ENCODE peak calls at places on chromosomes 12 and 14, in seven cellular contexts. I is foreskin fibroblast, V is Peyer's patch, P is AG09319, C is heart left ventricle, F is SK-N-SH, X is dorsolateral prefrontal cortex. Q is an unnamed sample.

GRCh38 chr12:131368073-131369071 is 342.5 kb upstream of the SFSWAP start:
- DNase-seq in C (peak; percentile 11), V (no peak), P (no peak), F (peak; percentile 85), X (peak; percentile 38), I (no peak), Q (no peak)

GRCh38 chr14:96275182-96276112 is 19.4 kb downstream of the BDKRB1 start:
- DNase-seq in V (peak; percentile 38), I (peak; percentile 78), C (peak; percentile 58), P (peak; percentile 64), F (peak; percentile 78), X (peak; percentile 85), Q (no peak)

GRCh38 chr14:61140872-61141271 is 140.3 kb downstream of the TMEM30B start:
- DNase-seq in X (no peak), P (no peak), C (no peak), F (no peak), I (peak; percentile 84), V (no peak), Q (peak; percentile 72)

GRCh38 chr14:29390046-29390841 is 537.4 kb downstream of the PRKD1 start:
- DNase-seq in V (no peak), C (no peak), I (no peak), X (no peak), F (no peak), P (no peak), Q (no peak)

GRCh38 chr12:53054112-53054878 is 4.4 kb downstream of the TNS2 start:
- DNase-seq in C (peak; percentile 95), F (peak; percentile 97), I (peak; percentile 77), X (peak; percentile 98), P (no peak), V (peak; percentile 98), Q (no peak)

GRCh38 chr12:128933039-128933438 is 79.8 kb downstream of the GLT1D1 start:
- DNase-seq in P (no peak), V (no peak), I (no peak), F (no peak), X (no peak), C (no peak), Q (no peak)

GRCh38 chr14:49294736-49295135 is 291.4 kb downstream of the RPS29 start:
- DNase-seq in C (no peak), F (no peak), P (no peak), I (no peak), V (no peak), X (no peak), Q (no peak)

GRCh38 chr12:53344824-53345485 is 8.8 kb upstream of the SP7 start:
- DNase-seq in V (peak; percentile 73), X (peak; percentile 86), P (no peak), C (peak; percentile 84), I (peak; percentile 72), F (peak; percentile 93), Q (no peak)

GRCh38 chr14:43438056-43438455 is 1069.0 kb downstream of the FSCB start:
- DNase-seq in P (no peak), I (no peak), X (no peak), C (no peak), V (no peak), F (no peak), Q (no peak)

GRCh38 chr12:5012337-5012736 is 31.3 kb upstream of the KCNA5 start:
- DNase-seq in I (no peak), P (no peak), V (no peak), C (peak; percentile 44), X (peak; percentile 62), F (no peak), Q (no peak)

GRCh38 chr12:24069532-24070395 is 120.3 kb upstream of the SOX5 start:
- DNase-seq in X (no peak), P (no peak), V (no peak), F (no peak), I (no peak), C (no peak), Q (no peak)

GRCh38 chr12:93591137-93591868 is 18.8 kb downstream of the SOCS2 start:
- DNase-seq in C (peak; percentile 89), I (peak; percentile 64), V (peak; percentile 71), X (peak; percentile 65), P (peak; percentile 52), F (peak; percentile 67), Q (peak; percentile 45)

DNA sequence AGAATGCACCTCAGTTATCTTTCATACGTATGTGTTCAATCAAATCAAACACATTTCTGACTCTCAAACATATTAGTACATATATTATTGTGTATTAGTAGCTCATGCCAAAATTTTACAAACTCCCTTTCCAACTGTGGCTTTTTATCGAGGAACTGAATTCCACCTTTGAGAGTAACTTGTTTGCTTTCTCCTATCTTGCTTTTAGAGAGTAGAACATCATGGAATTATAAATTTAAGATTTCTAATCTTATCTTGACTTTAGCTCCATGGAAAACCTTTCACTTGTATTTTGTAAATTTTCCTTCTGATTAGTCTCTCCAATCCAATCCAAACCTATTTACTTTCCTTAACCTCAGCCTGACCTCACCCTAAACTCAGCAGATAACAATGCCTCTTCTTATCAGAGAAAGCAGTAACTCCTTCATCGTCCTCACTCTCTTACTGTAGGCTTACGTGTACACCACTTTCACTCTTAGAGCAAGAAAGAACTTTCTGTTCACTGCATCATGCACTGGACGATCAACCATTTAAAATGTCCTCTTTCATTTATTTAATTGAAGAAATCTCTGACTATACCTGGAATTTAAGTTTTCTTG is 164.5 kb downstream of the TMTC3 start:
- DNase-seq in I (no peak), X (no peak), P (no peak), F (no peak), C (no peak), V (no peak), Q (no peak)
- TF ChIP-seq CTCF in I (no peak), X (no peak), P (no peak), F (no peak), C (no peak), V (no peak), Q (no peak)

DNA sequence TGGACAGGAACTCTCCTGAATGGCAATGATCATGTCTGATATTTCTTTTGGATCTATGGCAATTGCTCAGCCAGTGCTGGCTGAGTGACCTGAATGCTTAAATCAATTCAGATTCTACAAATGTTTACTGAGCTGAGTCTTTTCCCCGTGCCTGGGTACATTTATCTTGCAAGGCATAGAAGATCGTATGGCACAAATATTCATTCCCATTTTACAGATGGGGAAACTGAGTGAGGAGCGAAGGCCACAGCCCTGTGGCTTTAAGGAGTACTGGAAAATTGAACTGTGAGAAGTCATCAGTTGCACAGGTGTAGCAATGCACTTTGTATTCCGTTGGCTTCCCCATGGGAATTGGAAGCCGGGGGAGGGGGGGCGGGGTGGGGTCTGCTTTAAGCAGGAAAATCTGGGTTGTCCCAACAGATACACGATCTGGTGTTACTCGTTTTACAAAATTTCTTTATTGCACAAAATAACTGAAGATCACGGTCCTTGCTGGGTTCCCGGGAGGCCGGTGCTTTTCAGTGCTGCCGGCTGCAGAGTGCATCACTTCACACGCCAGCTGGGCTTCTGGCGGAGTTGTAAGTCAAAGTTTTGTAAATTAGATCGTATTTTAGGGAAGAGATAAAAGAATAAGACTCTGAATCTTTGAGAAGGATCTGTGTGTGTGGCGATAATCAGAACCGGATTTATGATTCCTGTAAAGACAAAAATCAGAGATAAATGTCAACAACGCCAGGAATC is 75.1 kb upstream of the MAP1LC3B2 start:
- DNase-seq in I (no peak), C (peak; percentile 40), V (no peak), F (peak; percentile 41), X (no peak), P (no peak), Q (no peak)
- TF ChIP-seq CTCF in I (no peak), C (no peak), V (no peak), F (no peak), X (no peak), P (no peak), Q (no peak)

GRCh38 chr12:108099085-108099484 is 30.0 kb upstream of the WSCD2 start:
- DNase-seq in C (no peak), P (no peak), X (no peak), I (no peak), V (no peak), F (no peak), Q (no peak)
- TF ChIP-seq CTCF in C (peak; percentile 46), P (peak; percentile 10), X (no peak), I (no peak), V (peak; percentile 14), F (no peak), Q (no peak)

GRCh38 chr12:89468648-89469326 is 55.8 kb downstream of the GALNT4 start:
- DNase-seq in V (no peak), I (no peak), F (no peak), C (no peak), X (no peak), P (no peak), Q (no peak)

GRCh38 chr12:89469361-89469760 is 55.2 kb downstream of the GALNT4 start:
- DNase-seq in P (no peak), V (no peak), C (no peak), F (no peak), X (no peak), I (peak; percentile 57), Q (no peak)

GRCh38 chr12:89472508-89472907 is 52.1 kb downstream of the GALNT4 start:
- DNase-seq in I (peak; percentile 69), P (no peak), V (no peak), X (no peak), F (no peak), C (no peak), Q (no peak)

GRCh38 chr12:89468017-89468416 is 56.6 kb downstream of the GALNT4 start:
- DNase-seq in F (no peak), X (no peak), I (no peak), V (no peak), P (no peak), C (no peak), Q (no peak)

GRCh38 chr12:89470741-89471504 is 53.7 kb downstream of the GALNT4 start:
- DNase-seq in V (no peak), X (no peak), P (no peak), I (no peak), C (no peak), F (peak; percentile 29), Q (no peak)
- TF ChIP-seq CTCF in V (peak; percentile 95), X (peak; percentile 75), P (peak; percentile 61), I (peak; percentile 43), C (peak; percentile 74), F (peak; percentile 77), Q (peak; percentile 38)

DNA sequence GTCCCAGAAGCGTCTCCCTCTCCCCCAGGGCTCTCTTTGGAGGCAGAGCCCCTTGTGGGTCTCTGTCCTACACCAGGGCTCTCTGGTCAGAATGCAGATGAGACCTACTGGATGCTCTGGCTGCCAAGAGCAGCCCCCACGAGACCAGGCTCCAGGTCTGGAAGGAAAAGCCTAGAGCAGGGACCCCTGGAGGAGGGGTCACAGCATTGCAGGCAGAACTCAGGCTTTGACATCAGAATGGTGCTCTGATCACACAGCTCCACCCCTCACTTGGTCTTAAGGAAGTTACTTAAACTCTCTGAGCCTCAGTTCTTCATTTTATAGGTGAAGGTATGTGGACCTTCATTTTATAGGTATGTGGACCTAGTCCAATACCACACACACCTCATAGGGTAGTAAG is 83.1 kb downstream of the ARL6IP4 start:
- DNase-seq in V (no peak), P (no peak), I (no peak), C (no peak), F (peak; percentile 58), X (no peak), Q (no peak)
- TF ChIP-seq CTCF in V (no peak), P (peak; percentile 33), I (peak; percentile 43), C (peak; percentile 33), F (peak; percentile 52), X (no peak), Q (peak; percentile 48)

DNA sequence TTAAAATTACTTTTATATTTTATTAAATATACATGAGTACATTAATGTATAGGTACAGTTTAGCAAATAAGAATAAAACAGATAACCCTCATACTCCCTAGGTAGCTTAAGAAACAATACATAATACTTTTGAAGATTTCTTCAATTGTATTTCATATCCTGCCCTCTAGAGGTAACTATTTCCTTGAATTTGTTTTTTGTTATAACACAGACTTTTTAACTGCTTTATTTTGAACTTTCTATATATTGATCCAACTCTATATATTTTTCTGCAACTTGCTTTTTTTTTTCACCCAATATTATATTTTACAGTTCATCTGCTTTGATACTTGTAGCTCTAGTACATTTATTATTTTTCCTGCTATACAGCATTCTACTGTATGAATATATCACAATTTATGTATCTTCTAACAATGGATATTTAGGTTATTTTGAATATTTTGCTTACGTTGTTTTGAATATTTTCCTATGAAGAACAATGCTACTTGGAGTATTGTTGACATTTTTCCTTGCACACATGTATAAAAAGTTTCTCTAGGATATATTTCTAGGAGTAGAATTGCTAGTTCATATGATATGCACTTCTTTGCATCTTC is 72.8 kb upstream of the ABCD2 start:
- DNase-seq in X (no peak), V (no peak), I (no peak), F (peak; percentile 15), C (no peak), P (no peak), Q (no peak)
- TF ChIP-seq CTCF in X (peak; percentile 46), V (peak; percentile 15), I (no peak), F (peak; percentile 63), C (peak; percentile 53), P (peak; percentile 20), Q (no peak)